ENCODE peak calls at places on chromosomes 11 and 22, in four cellular contexts. U is NCI-H1436, V is LoVo, J is HT1080. R is an unnamed sample.
A peak's percentile ranks its signal among the peaks of the same experiment; 100 is the strongest.

GRCh38 chr22:40019100-40019499 is 24.3 kb downstream of the FAM83F start:
- DNase-seq in U (no peak), V (no peak), J (no peak), R (no peak)

GRCh38 chr11:77557553-77557952 is 32.2 kb upstream of the AQP11 start:
- DNase-seq in U (peak; percentile 9), V (no peak), J (peak; percentile 20), R (peak; percentile 9)

GRCh38 chr11:214083-214482 is 6.6 kb downstream of the RIC8A start:
- DNase-seq in U (no peak), V (no peak), J (no peak), R (no peak)

GRCh38 chr11:113859665-113860064 is 15.7 kb downstream of the USP28 start:
- DNase-seq in U (no peak), V (no peak), J (no peak), R (no peak)

GRCh38 chr11:69328231-69328630 is 34.3 kb downstream of the MYEOV start:
- DNase-seq in U (no peak), V (no peak), J (no peak), R (no peak)

GRCh38 chr11:33294224-33294623 is 37.0 kb downstream of the HIPK3 start:
- DNase-seq in U (no peak), V (no peak), J (no peak), R (no peak)

GRCh38 chr22:26707581-26707980 is 50.2 kb downstream of the MIAT start:
- DNase-seq in U (no peak), V (no peak), J (no peak), R (no peak)

GRCh38 chr11:65506770-65507485 is 8.1 kb downstream of the MALAT1 start:
- DNase-seq in U (peak; percentile 75), V (peak; percentile 51), J (peak; percentile 97), R (peak; percentile 92)

GRCh38 chr11:116822575-116822974 is 529 bp downstream of the APOA4 start:
- DNase-seq in U (no peak), V (no peak), J (no peak), R (no peak)